ENCODE peak calls at places on chromosome 16, in four cellular contexts. R is thoracic aorta, H is esophagus squamous epithelium, M is PC-3. E is an unnamed sample.

GRCh38 chr16:81136331-81137011 is 40.3 kb upstream of the GCSH start:
- DNase-seq in M (no peak), R (no peak), H (no peak), E (no peak)

GRCh38 chr16:59249049-59249448 is 514.9 kb upstream of the GOT2 start:
- DNase-seq in M (no peak), R (no peak), H (no peak), E (no peak)

GRCh38 chr16:67036323-67036741 is 7.4 kb downstream of the CBFB start:
- DNase-seq in H (no peak), M (no peak), R (no peak), E (no peak)

GRCh38 chr16:70391881-70392481 is 45.3 kb downstream of the DDX19A start:
- DNase-seq in R (no peak), H (no peak), M (peak; percentile 67), E (peak; percentile 82)

GRCh38 chr16:88888778-88889387 is 22.4 kb upstream of the PABPN1L start:
- DNase-seq in R (no peak), H (no peak), M (no peak), E (no peak)

GRCh38 chr16:26281681-26282080 is 589.9 kb downstream of the HS3ST4 start:
- DNase-seq in R (no peak), M (no peak), H (no peak), E (no peak)

GRCh38 chr16:71474864-71475263 is 12.8 kb upstream of the ZNF23 start:
- DNase-seq in M (peak; percentile 90), H (no peak), R (no peak), E (no peak)

GRCh38 chr16:495127-495748 is 32.3 kb upstream of the CAPN15 start:
- DNase-seq in R (no peak), H (no peak), M (peak; percentile 45), E (peak; percentile 60)

GRCh38 chr16:69100046-69100765 is 5.2 kb upstream of the HAS3 start:
- DNase-seq in H (no peak), R (no peak), M (no peak), E (no peak)

GRCh38 chr16:70749681-70750601 is 51.0 kb downstream of the VAC14 start:
- DNase-seq in M (no peak), R (no peak), H (no peak), E (no peak)

GRCh38 chr16:75377971-75378386 is 55.3 kb downstream of the CFDP1 start:
- DNase-seq in H (no peak), R (no peak), M (peak; percentile 74), E (no peak)

GRCh38 chr16:66590322-66590721 is 11.1 kb downstream of the CMTM2 start:
- DNase-seq in R (no peak), H (no peak), M (no peak), E (no peak)

GRCh38 chr16:51035110-51035498 is 116.0 kb downstream of the SALL1 start:
- DNase-seq in R (no peak), M (no peak), H (no peak), E (no peak)

GRCh38 chr16:83797013-83797412 is 10.8 kb upstream of the HSBP1 start:
- DNase-seq in R (no peak), H (no peak), M (no peak), E (no peak)

GRCh38 chr16:48126801-48127644 is 28.8 kb downstream of the ABCC12 start:
- DNase-seq in M (peak; percentile 92), R (no peak), H (no peak), E (no peak)

GRCh38 chr16:87496101-87496801 is 3.4 kb upstream of the ZCCHC14 start:
- DNase-seq in M (no peak), R (no peak), H (no peak), E (no peak)

GRCh38 chr16:78317871-78318270 is 218.4 kb downstream of the WWOX start:
- DNase-seq in H (no peak), M (no peak), R (no peak), E (no peak)

GRCh38 chr16:87930456-87930855 is 5.9 kb downstream of the CA5A start:
- DNase-seq in M (no peak), R (no peak), H (no peak), E (no peak)

GRCh38 chr16:83793179-83793578 is 14.6 kb upstream of the HSBP1 start:
- DNase-seq in M (peak; percentile 20), R (no peak), H (no peak), E (no peak)

GRCh38 chr16:79392081-79392480 is 208.5 kb downstream of the MAF start:
- DNase-seq in M (no peak), H (no peak), R (no peak), E (no peak)

GRCh38 chr16:14015948-14016347 is 55.2 kb upstream of the MRTFB start:
- DNase-seq in R (no peak), H (no peak), M (peak; percentile 65), E (no peak)

GRCh38 chr16:12904041-12904671 is 2.8 kb downstream of the SHISA9 start:
- DNase-seq in H (no peak), M (no peak), R (no peak), E (no peak)

GRCh38 chr16:4115209-4115940 is 867 bp downstream of the ADCY9 start:
- DNase-seq in H (no peak), M (peak; percentile 33), R (no peak), E (peak; percentile 62)

GRCh38 chr16:2591476-2592240 is 53.8 kb downstream of the PDPK1 start:
- DNase-seq in H (no peak), M (no peak), R (no peak), E (no peak)

GRCh38 chr16:49465661-49466528 is 92.3 kb downstream of the C16orf78 start:
- DNase-seq in H (no peak), M (no peak), R (no peak), E (no peak)

DNA sequence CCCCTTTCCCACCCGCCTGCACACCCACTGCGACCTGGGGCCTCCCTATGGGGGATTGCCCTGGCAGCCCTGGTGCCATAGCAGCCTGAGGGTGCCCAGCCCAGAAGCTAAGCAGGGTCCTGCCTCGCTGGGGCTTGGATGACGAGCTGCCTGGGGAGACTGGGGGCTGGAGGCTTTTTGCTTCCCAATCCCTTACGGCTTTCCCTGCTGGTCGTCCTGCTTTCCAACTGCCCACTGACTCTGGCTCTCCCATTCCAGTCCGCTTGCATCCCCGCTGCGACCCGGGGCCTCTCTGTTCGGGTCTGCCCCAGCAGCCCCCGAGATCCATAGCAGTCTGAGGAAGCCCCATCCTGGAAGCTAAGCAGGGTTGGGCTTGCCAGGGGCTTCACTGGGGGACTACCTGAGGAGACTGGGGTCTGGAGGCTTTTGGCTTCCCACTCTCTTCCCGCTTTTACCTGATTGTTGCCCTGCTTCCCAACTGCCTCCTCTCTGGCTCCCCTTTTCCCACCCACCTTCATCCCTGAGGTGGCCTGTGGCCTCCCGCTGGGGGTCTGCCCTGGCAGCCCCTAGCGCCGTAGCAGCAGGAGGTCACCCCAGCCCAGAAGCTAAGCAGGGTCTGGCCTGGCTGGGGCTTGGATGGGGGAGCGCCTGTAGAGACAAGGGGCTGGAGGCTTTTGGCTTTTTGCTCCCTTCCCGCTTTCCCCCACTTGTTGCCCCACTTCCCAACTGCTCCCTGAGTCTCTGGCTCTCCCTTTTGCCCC is 2292.8 kb downstream of the TP53TG3F start:
- DNase-seq in M (no peak), R (no peak), H (no peak), E (no peak)
- H3K9me3 ChIP-seq in M (no peaks in the 10 kb centered on the region), R (no peaks in the 10 kb centered on the region), H (no peaks in the 10 kb centered on the region), E (no peaks in the 10 kb centered on the region)

GRCh38 chr16:19486744-19487325 is 35.1 kb downstream of the GDE1 start:
- DNase-seq in R (no peak), H (no peak), M (no peak), E (no peak)
- TF ChIP-seq CTCF in R (no peak), H (no peak), M (peak; percentile 33), E (no peak)

GRCh38 chr16:35447010-35447558 is 1987.7 kb downstream of the TP53TG3F start:
- DNase-seq in M (no peak), R (no peak), H (no peak), E (no peak)
- H3K9me3 ChIP-seq in M (peaks cover 8% of the 10 kb centered on the region), R (peaks cover 11% of the 10 kb centered on the region), H (no peaks in the 10 kb centered on the region), E (no peaks in the 10 kb centered on the region)

DNA sequence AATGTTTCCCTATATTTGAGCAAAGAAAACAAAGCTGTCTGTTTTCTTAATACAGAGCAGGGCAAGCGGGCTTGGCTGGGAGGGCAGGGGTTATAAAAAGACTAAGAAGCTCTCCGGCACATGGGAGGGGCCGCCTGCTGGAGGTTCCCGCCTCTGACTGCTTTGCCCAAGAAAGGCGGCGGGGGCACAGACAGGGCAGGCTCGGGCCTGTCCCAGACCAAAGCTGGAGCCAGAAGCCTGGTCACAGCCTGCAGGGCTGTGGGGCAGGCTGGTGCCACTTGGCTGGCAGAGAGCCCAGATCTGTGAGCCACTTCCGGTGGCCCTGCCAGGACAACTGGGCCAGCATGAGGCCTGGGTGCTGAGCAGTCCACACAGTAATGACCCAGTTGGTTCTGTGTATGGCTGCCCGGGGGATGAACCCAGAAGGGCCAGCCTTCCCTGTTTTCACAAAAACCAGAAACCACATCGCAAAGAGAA is 89.4 kb downstream of the LITAF start:
- DNase-seq in M (peak; percentile 76), R (peak; percentile 94), H (no peak), E (peak; percentile 84)
- TF ChIP-seq CTCF in M (no peak), R (peak; percentile 21), H (no peak), E (no peak)

GRCh38 chr16:15574614-15574948 is 68.4 kb downstream of the MARF1 start:
- DNase-seq in H (no peak), M (no peak), R (no peak), E (no peak)
- H3K9me3 ChIP-seq in H (no peaks in the 10 kb centered on the region), M (no peaks in the 10 kb centered on the region), R (no peaks in the 10 kb centered on the region), E (no peaks in the 10 kb centered on the region)

GRCh38 chr16:27515874-27516353 is 33.8 kb downstream of the GTF3C1 start:
- DNase-seq in M (peak; percentile 45), H (no peak), R (no peak), E (peak; percentile 20)
- TF ChIP-seq CTCF in M (peak; percentile 64), H (no peak), R (peak; percentile 40), E (no peak)

DNA sequence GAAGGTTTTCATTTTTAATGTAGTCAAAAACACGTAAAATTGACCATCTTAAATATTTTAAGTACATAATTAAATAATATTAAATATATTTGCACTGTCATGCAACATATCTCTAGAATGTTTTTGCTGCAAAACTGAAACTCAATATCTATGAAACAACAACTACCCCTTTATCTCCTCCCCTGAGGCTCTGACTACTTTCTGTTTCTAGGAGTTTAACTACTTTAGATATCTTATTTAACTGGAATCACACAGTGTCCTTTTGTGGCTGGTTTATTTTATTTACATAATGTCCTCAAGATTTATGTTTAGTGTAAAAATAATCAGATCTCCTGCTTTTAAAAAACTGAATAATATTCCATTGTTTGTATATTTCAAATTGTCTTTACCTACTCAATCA is 2003.9 kb downstream of the TP53TG3F start:
- DNase-seq in H (no peak), R (no peak), M (no peak), E (no peak)
- H3K9me3 ChIP-seq in H (no peaks in the 10 kb centered on the region), R (no peaks in the 10 kb centered on the region), M (no peaks in the 10 kb centered on the region), E (no peaks in the 10 kb centered on the region)

E was measured in testis.